ENCODE peak calls at places on chromosomes 5 and 9, in nine cellular contexts. K, R, H, X, F, V, J, M and Q are unnamed samples.

GRCh38 chr9:113585555-113585954 is 122.0 kb downstream of the RGS3 start:
- DNase-seq in K (no peak), R (no peak), H (no peak), X (no peak), F (no peak), V (no peak), J (no peak), M (no peak), Q (no peak)

GRCh38 chr5:103582364-103582763 is 19.8 kb upstream of the NUDT12 start:
- DNase-seq in K (peak), R (peak), H (peak), X (no peak), F (peak), V (no peak), J (no peak), M (peak), Q (no peak)

GRCh38 chr5:138606378-138606777 is 31.2 kb upstream of the HSPA9 start:
- DNase-seq in K (no peak), R (no peak), H (no peak), X (no peak), F (no peak), V (no peak), J (peak), M (no peak), Q (no peak)

GRCh38 chr9:114504341-114505186 is 709 bp downstream of the WHRN start:
- DNase-seq in K (peak), R (no peak), H (peak), X (peak), F (peak), V (no peak), J (peak), M (no peak), Q (no peak)

GRCh38 chr9:23774266-23774665 is 51.8 kb downstream of the ELAVL2 start:
- DNase-seq in K (no peak), R (no peak), H (no peak), X (no peak), F (no peak), V (no peak), J (no peak), M (no peak), Q (no peak)

GRCh38 chr5:73426034-73426433 is 22.5 kb downstream of the FOXD1 start:
- DNase-seq in K (no peak), R (no peak), H (no peak), X (no peak), F (no peak), V (no peak), J (no peak), M (no peak), Q (no peak)

GRCh38 chr5:169258372-169259000 is 42.5 kb downstream of the SLIT3 start:
- DNase-seq in K (no peak), R (peak), H (no peak), X (no peak), F (peak), V (no peak), J (no peak), M (peak), Q (peak)

GRCh38 chr5:61228229-61228628 is 66.0 kb upstream of the SMIM15 start:
- DNase-seq in K (peak), R (no peak), H (peak), X (no peak), F (no peak), V (no peak), J (no peak), M (no peak), Q (no peak)

GRCh38 chr5:170755679-170756456 is 27.7 kb upstream of the GABRP start:
- DNase-seq in K (peak), R (no peak), H (peak), X (no peak), F (no peak), V (peak), J (no peak), M (peak), Q (no peak)

GRCh38 chr9:76394896-76395244 is 644 bp upstream of the RFK start:
- DNase-seq in K (no peak), R (peak), H (peak), X (peak), F (no peak), V (peak), J (peak), M (no peak), Q (no peak)

GRCh38 chr9:76396597-76396996 is 2.4 kb upstream of the RFK start:
- DNase-seq in K (no peak), R (no peak), H (no peak), X (no peak), F (no peak), V (no peak), J (no peak), M (no peak), Q (no peak)

GRCh38 chr9:76396144-76396543 is 1.9 kb upstream of the RFK start:
- DNase-seq in K (no peak), R (no peak), H (no peak), X (no peak), F (no peak), V (no peak), J (no peak), M (no peak), Q (no peak)

GRCh38 chr9:76394023-76394895 is at the start of gene RFK:
- DNase-seq in K (peak), R (peak), H (peak), X (peak), F (peak), V (peak), J (peak), M (peak), Q (peak)

DNA sequence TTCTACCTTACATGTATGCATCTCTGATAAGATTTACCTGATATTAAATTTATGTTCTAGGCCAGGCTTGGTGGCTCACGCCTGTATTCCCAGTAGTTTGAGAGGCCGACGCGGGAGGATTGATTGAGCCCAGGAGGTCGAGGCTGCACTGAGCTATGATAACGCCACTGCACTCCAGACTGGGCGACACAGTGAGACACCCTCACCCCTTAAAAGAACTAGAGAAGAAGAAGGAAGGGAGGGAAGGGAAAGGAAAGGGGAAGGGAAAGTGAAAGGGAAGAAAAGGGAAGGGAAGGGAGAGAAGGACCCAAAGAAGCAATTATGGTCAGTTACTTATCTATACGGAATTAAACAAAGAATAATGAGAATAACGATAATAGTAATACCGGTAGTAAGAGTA is 1.2 kb upstream of the RFK start:
- DNase-seq in K (no peak), R (no peak), H (no peak), X (no peak), F (no peak), V (no peak), J (no peak), M (no peak), Q (no peak)
- TF ChIP-seq CTCF in K (no peak), R (no peak), H (no peak), X (no peak), F (no peak), V (no peak), J (no peak), M (no peak), Q (no peak)

DNA sequence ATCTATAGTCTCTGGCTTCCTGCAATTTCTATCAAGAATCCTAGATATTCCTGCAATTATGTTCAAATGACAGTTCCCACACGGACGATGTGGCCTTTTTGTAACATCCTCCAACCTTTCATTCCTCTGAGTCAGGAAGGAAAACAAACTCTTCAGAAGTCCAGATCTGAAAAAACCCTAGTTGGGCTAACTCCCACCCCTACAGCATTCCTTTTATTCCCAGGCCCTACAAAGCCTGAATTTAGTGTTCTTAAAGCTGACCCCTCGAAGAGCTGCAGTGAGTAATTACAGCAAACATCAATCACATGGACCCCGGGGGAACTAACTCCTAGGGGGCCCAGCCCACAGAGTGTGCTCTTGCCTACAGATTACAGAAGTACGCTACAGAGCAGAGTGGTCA is 99.7 kb downstream of the SERINC5 start:
- DNase-seq in K (no peak), R (no peak), H (no peak), X (no peak), F (no peak), V (no peak), J (no peak), M (peak), Q (no peak)
- TF ChIP-seq CTCF in K (no peak), R (no peak), H (no peak), X (no peak), F (no peak), V (no peak), J (no peak), M (no peak), Q (no peak)

GRCh38 chr5:78760411-78761169 is 112.0 kb upstream of the LHFPL2 start:
- DNase-seq in K (no peak), R (no peak), H (no peak), X (no peak), F (no peak), V (no peak), J (no peak), M (no peak), Q (no peak)
- TF ChIP-seq CTCF in K (peak), R (peak), H (no peak), X (no peak), F (peak), V (peak), J (no peak), M (peak), Q (peak)

GRCh38 chr5:54040018-54040417 is 270.4 kb downstream of the ARL15 start:
- DNase-seq in K (no peak), R (no peak), H (no peak), X (no peak), F (no peak), V (no peak), J (no peak), M (no peak), Q (no peak)

GRCh38 chr5:54037205-54037604 is 273.2 kb downstream of the ARL15 start:
- DNase-seq in K (no peak), R (no peak), H (no peak), X (no peak), F (no peak), V (no peak), J (no peak), M (no peak), Q (no peak)

GRCh38 chr5:54045077-54045792 is 265.1 kb downstream of the ARL15 start:
- DNase-seq in K (no peak), R (no peak), H (peak), X (no peak), F (no peak), V (no peak), J (no peak), M (no peak), Q (no peak)

GRCh38 chr5:54040773-54041172 is 269.6 kb downstream of the ARL15 start:
- DNase-seq in K (no peak), R (no peak), H (no peak), X (no peak), F (no peak), V (no peak), J (no peak), M (no peak), Q (no peak)
- TF ChIP-seq CTCF in K (no peak), R (no peak), H (no peak), X (no peak), F (no peak), V (no peak), J (no peak), M (no peak), Q (no peak)

DNA sequence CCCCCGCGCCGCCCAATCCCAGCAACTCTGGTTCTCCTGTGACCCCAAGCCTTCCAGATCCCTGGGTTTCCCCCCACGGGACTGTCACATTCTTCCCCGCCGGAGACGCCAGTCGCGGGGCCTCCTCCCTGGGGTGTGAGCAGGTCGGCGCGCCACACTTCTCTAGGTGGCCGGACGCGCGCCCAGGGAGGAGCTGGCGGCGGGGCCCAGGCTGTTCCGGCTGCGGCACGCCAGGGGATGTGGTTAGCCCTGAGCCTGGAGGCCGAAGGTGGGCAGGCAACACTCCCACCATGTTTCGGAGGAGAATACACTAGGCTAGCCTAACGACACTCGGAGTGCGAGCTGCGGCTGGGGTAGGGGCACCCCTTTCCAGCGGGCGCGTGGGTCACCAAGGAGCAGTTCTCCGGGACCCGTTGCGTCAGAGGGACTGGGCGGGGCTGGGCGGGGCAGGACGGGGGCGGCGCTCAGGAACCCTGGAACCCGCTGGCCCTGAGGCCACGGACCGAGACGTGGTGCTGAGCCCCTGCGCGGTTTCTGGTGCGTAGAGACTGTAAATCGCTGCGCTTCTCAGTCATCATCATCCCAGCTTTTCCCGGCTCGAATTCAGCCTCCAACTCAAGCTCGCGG is at the start of gene SLC27A6:
- DNase-seq in K (no peak), R (no peak), H (peak), X (no peak), F (no peak), V (no peak), J (peak), M (peak), Q (no peak)
- TF ChIP-seq CTCF in K (no peak), R (no peak), H (no peak), X (no peak), F (no peak), V (no peak), J (no peak), M (no peak), Q (no peak)

GRCh38 chr9:131019387-131020239 is 10.6 kb downstream of the LAMC3 start:
- DNase-seq in K (no peak), R (no peak), H (no peak), X (no peak), F (no peak), V (no peak), J (no peak), M (peak), Q (no peak)

GRCh38 chr9:131020388-131020787 is 11.4 kb downstream of the LAMC3 start:
- DNase-seq in K (no peak), R (peak), H (no peak), X (no peak), F (peak), V (peak), J (no peak), M (peak), Q (no peak)

GRCh38 chr9:131017067-131017466 is 8.1 kb downstream of the LAMC3 start:
- DNase-seq in K (no peak), R (no peak), H (no peak), X (no peak), F (no peak), V (no peak), J (no peak), M (no peak), Q (no peak)

GRCh38 chr9:131020862-131021261 is 11.9 kb downstream of the LAMC3 start:
- DNase-seq in K (no peak), R (no peak), H (no peak), X (no peak), F (no peak), V (no peak), J (no peak), M (no peak), Q (no peak)

DNA sequence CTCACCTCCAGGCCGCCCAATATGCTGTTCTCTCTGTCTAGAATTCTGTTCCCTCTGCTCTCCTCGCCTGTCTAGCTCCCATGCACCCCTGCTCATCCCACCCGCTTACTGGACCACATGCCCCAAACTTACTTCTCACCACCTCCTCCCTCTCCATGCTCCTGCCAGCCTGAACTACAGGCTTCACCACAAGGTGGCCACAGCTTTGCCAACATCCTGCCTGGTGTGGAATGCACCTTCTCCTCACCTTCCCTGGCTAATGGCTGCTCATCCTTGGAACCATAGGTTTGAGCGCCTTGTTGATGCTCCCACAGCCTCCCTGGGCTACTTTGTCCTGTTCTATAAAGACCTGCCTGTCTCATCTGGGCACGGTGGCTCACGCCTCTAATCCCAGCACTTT is 9.6 kb downstream of the LAMC3 start:
- DNase-seq in K (no peak), R (no peak), H (no peak), X (no peak), F (no peak), V (peak), J (no peak), M (no peak), Q (no peak)
- TF ChIP-seq CTCF in K (peak), R (peak), H (no peak), X (no peak), F (peak), V (peak), J (no peak), M (peak), Q (no peak)

GRCh38 chr5:134228624-134229023 is 2.8 kb upstream of the PPP2CA start:
- DNase-seq in K (no peak), R (no peak), H (no peak), X (no peak), F (no peak), V (no peak), J (no peak), M (no peak), Q (no peak)

GRCh38 chr5:134225780-134226440 is at the start of gene PPP2CA:
- DNase-seq in K (peak), R (peak), H (peak), X (peak), F (peak), V (peak), J (peak), M (peak), Q (peak)

GRCh38 chr5:134226441-134227192 is 744 bp upstream of the PPP2CA start:
- DNase-seq in K (peak), R (no peak), H (peak), X (no peak), F (peak), V (peak), J (no peak), M (no peak), Q (no peak)

GRCh38 chr5:134227786-134228185 is 1.9 kb upstream of the PPP2CA start:
- DNase-seq in K (no peak), R (no peak), H (no peak), X (no peak), F (no peak), V (no peak), J (no peak), M (no peak), Q (no peak)

DNA sequence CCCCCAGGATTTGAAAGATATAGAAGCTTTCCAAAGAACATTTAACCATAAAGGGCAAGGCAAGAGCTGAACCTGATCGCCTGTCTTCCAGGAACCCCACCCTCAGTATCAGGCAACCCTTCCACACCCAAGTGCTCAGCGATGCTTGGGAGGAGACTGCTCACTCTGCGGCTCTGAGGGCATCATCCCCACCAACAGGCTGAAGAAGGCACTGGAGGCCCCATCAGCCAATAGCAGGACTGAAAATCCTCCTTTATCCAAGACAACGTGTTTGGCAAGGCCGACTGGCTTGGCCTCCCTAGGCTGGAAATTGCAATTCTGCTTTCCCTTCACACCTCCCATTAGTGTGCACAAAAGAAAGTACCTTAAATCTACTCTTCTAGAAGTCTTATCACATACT is 1.4 kb upstream of the PPP2CA start:
- DNase-seq in K (no peak), R (no peak), H (no peak), X (no peak), F (no peak), V (no peak), J (peak), M (no peak), Q (no peak)
- TF ChIP-seq CTCF in K (no peak), R (no peak), H (no peak), X (no peak), F (no peak), V (no peak), J (no peak), M (no peak), Q (no peak)

GRCh38 chr5:171855265-171855664 is 69.6 kb downstream of the SMIM23 start:
- DNase-seq in K (no peak), R (no peak), H (no peak), X (no peak), F (no peak), V (no peak), J (no peak), M (no peak), Q (no peak)

GRCh38 chr5:171857537-171857936 is 71.9 kb downstream of the SMIM23 start:
- DNase-seq in K (no peak), R (no peak), H (no peak), X (no peak), F (no peak), V (no peak), J (no peak), M (no peak), Q (no peak)

GRCh38 chr5:171861383-171861782 is 75.8 kb downstream of the SMIM23 start:
- DNase-seq in K (no peak), R (no peak), H (no peak), X (no peak), F (no peak), V (no peak), J (no peak), M (no peak), Q (no peak)

GRCh38 chr5:171855798-171856772 is 70.5 kb downstream of the SMIM23 start:
- DNase-seq in K (no peak), R (no peak), H (no peak), X (no peak), F (peak), V (no peak), J (no peak), M (no peak), Q (no peak)

GRCh38 chr5:171858303-171858702 is 72.7 kb downstream of the SMIM23 start:
- DNase-seq in K (no peak), R (no peak), H (no peak), X (no peak), F (peak), V (no peak), J (no peak), M (peak), Q (no peak)
- TF ChIP-seq CTCF in K (peak), R (peak), H (peak), X (peak), F (peak), V (peak), J (peak), M (peak), Q (peak)